ENCODE peak calls at places on chromosome 14, in seven cellular contexts. S is lower leg skin, M is MCF 10A, G is T-helper 1 cell, T is omental fat pad, B is naive B cell, A is fibroblast of pulmonary artery. E is an unnamed sample.

GRCh38 chr14:104372390-104373054 is 207.0 kb upstream of the C14orf180 start:
- DNase-seq in S (no peak), M (no peak), G (no peak), T (no peak), B (no peak), A (no peak), E (no peak)

GRCh38 chr14:103101964-103102688 is 7.6 kb downstream of the EXOC3L4 start:
- DNase-seq in S (no peak), M (no peak), G (no peak), T (no peak), B (no peak), A (no peak), E (peak)

GRCh38 chr14:87874676-87875075 is 118.3 kb downstream of the GALC start:
- DNase-seq in S (no peak), M (peak), G (no peak), T (no peak), B (no peak), A (no peak), E (no peak)

GRCh38 chr14:106346084-106346483 is 819.7 kb downstream of the TMEM121 start:
- DNase-seq in S (no peak), M (no peak), G (no peak), T (no peak), B (no peak), A (no peak), E (no peak)

GRCh38 chr14:106436310-106436905 is 910.0 kb downstream of the TMEM121 start:
- DNase-seq in S (no peak), M (peak), G (peak), T (no peak), B (peak), A (no peak), E (no peak)

GRCh38 chr14:68924392-68925158 is 54.5 kb downstream of the ACTN1 start:
- DNase-seq in S (no peak), M (no peak), G (no peak), T (no peak), B (no peak), A (no peak), E (peak)

GRCh38 chr14:102225386-102225785 is 79.6 kb downstream of the MOK start:
- DNase-seq in S (no peak), M (no peak), G (no peak), T (no peak), B (no peak), A (no peak), E (no peak)

GRCh38 chr14:101560534-101561113 is 671 bp upstream of the DIO3 start:
- DNase-seq in S (no peak), M (no peak), G (no peak), T (no peak), B (no peak), A (no peak), E (no peak)

GRCh38 chr14:44961151-44961729 is 507 bp downstream of the KLHL28 start:
- DNase-seq in S (peak), M (peak), G (peak), T (no peak), B (peak), A (peak), E (peak)

GRCh38 chr14:71314717-71315116 is 407.5 kb downstream of the PCNX1 start:
- DNase-seq in S (no peak), M (no peak), G (no peak), T (no peak), B (no peak), A (no peak), E (no peak)

E was measured in fibroblast of lung.